ENCODE peak calls at places on chromosomes 13 and 19, in nine cellular contexts. Z, P, M, G, K, N, F, O and I are unnamed samples.

GRCh38 chr19:13937479-13938360 is 497 bp downstream of the PODNL1 start:
- DNase-seq in F (no peak), M (no peak), G (no peak), Z (no peak), N (no peak), P (no peak), O (no peak), K (no peak), I (no peak)

GRCh38 chr19:55273978-55274707 is 5.8 kb downstream of the HSPBP1 start:
- DNase-seq in K (no peak), M (no peak), N (no peak), F (no peak), G (no peak), P (no peak), Z (peak), O (no peak), I (no peak)

GRCh38 chr19:40237791-40238190 is 11.3 kb upstream of the CCNP start:
- DNase-seq in G (no peak), N (no peak), P (no peak), Z (no peak), F (no peak), M (no peak), O (no peak), K (no peak), I (no peak)

GRCh38 chr13:73465629-73465974 is 406.8 kb downstream of the KLF5 start:
- DNase-seq in F (no peak), Z (no peak), K (no peak), M (no peak), N (no peak), G (no peak), P (no peak), O (no peak), I (no peak)

GRCh38 chr13:59497845-59498244 is 665.9 kb downstream of the DIAPH3 start:
- DNase-seq in O (no peak), N (no peak), K (no peak), F (no peak), P (no peak), G (no peak), M (no peak), Z (no peak), I (no peak)

GRCh38 chr19:9865732-9866627 is 30.9 kb downstream of the PIN1 start:
- DNase-seq in N (peak), Z (peak), O (no peak), F (no peak), G (no peak), M (no peak), P (no peak), K (no peak), I (no peak)

GRCh38 chr13:44004881-44005280 is 125.2 kb downstream of the LACC1 start:
- DNase-seq in N (no peak), P (no peak), M (no peak), O (peak), G (no peak), F (peak), K (no peak), Z (no peak), I (no peak)

GRCh38 chr13:23443110-23443509 is 9.6 kb upstream of the SACS start:
- DNase-seq in G (no peak), N (no peak), F (no peak), M (no peak), P (no peak), Z (no peak), O (no peak), K (no peak), I (no peak)

GRCh38 chr13:110109140-110109783 is 197.7 kb downstream of the COL4A1 start:
- DNase-seq in O (no peak), F (no peak), G (no peak), K (no peak), P (no peak), N (no peak), M (no peak), Z (no peak), I (peak)

GRCh38 chr19:16593181-16593580 is 21.0 kb upstream of the SLC35E1 start:
- DNase-seq in O (no peak), G (no peak), F (no peak), M (no peak), K (no peak), Z (peak), P (no peak), N (no peak), I (no peak)

GRCh38 chr13:79679334-79679733 is 198.4 kb downstream of the NDFIP2 start:
- DNase-seq in Z (peak), O (peak), K (peak), N (no peak), P (no peak), F (peak), M (peak), G (peak), I (peak)

GRCh38 chr19:13018037-13018914 is 23.0 kb downstream of the NFIX start:
- DNase-seq in M (no peak), K (peak), F (no peak), O (peak), P (no peak), G (no peak), N (no peak), Z (no peak), I (no peak)

GRCh38 chr13:30529085-30529815 is 63.5 kb upstream of the HMGB1 start:
- DNase-seq in P (peak), N (no peak), F (no peak), O (no peak), G (no peak), K (no peak), Z (no peak), M (no peak), I (no peak)

GRCh38 chr13:42355118-42355840 is 83.3 kb downstream of the AKAP11 start:
- DNase-seq in P (no peak), F (no peak), Z (no peak), K (no peak), O (no peak), N (peak), M (no peak), G (no peak), I (no peak)

GRCh38 chr13:54016548-54016947 is 987.9 kb downstream of the OLFM4 start:
- DNase-seq in M (no peak), F (no peak), P (no peak), K (no peak), Z (no peak), G (no peak), O (no peak), N (no peak), I (no peak)

DNA sequence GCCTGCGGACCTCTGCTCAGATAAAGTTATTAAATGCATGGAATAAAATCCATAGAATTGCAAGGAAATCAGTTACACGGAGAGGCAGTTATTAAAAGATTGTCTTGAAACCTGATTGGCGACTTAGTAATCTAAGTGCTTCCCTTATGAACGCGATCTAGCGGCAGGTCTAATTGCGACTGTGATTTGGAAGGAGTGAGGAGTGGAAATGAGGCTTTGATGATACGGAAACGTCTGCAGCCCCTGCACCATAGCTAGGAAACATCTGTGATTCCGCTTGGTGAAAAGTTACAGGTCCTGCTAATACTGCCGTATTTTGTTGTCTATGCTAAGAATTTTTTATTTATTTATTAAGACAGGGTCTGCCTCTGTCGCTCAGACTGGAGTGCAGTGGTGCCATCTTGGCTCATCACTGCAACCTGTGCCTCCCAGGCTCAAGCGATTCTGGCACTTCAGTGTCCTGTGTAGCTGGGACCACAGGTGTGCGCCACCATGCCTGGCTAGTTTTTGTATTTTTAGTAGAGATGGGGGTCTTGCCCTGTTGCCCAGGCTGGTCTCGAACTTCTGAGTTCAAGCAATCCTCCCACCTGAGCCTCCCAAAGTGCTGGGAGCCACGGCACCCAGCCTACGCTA is 887 bp downstream of the NDUFS7 start:
- DNase-seq in F (no peak), P (no peak), K (no peak), Z (peak), O (no peak), N (no peak), G (no peak), M (no peak), I (no peak)
- H3K4me3 ChIP-seq in F (peak), P (peak), K (no peak), Z (peak), O (peak), N (peak), G (peak), M (peak), I (peak)

DNA sequence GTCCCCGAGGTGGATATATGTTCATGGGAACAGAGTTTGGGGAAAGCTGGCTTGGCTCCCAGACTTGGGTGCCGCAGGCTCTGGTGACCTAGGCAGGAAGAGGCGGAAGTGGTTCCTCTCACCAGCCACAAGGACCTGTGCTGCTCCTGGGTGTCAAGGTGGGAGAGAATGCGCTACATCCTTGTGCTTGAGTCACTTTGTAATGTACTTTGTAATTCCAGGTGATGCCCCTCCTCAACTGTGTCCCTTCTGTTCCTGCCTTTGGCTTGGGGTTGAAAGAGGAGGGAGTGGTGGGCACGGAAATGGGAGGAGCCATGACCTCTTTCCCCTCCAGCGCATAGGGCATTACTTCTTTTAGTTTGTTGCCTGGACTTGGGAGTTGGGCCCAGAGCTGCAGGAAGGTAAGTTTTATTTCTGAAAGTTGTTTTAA is 10.9 kb downstream of the GARRE1 start:
- DNase-seq in G (peak), M (no peak), N (no peak), O (no peak), F (no peak), P (no peak), Z (no peak), K (no peak), I (no peak)
- H3K4me3 ChIP-seq in G (no peak), M (peak), N (no peak), O (no peak), F (no peak), P (no peak), Z (no peak), K (no peak), I (no peak)

DNA sequence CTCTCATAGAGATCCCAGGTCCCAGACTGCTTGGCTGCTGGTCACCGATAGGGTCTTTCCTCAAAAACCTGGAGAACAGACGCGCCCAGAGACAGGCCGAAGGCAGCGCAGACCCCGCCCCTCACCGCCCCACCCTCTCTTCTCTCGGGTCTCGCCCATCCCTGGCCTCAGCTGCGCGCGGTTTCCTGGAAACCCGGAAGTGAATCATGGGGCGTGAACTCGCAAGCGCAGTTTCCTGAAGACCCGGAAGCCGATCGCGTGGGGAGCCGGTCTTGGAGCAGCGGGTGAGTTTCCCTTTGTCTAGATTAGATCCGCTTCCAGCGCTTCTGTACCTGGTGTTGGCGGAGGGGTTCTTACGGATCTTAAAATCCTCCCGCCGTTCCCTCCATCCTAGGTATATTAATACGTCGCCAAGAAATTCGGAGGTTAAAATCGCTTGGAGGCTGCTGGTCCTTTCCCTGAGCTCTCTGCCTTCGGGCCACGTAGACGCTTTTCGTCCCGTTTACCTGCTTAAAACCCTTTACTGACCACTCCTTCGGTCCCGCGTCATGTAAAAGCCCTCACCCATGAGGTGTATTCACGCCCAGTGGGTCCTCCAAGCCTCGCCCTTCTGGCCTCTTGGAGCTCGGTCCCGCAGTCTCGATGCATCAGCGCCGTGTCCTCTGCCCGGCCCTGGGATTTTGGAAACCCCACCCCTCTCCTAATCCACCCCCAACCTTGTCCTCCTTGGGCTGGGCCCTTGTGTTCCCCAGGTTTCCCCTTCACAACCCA is at the start of gene ZNF578:
- DNase-seq in F (peak), K (peak), O (peak), G (peak), P (no peak), M (peak), Z (no peak), N (peak), I (peak)
- H3K4me3 ChIP-seq in F (peak), K (no peak), O (peak), G (peak), P (no peak), M (peak), Z (no peak), N (peak), I (peak)

DNA sequence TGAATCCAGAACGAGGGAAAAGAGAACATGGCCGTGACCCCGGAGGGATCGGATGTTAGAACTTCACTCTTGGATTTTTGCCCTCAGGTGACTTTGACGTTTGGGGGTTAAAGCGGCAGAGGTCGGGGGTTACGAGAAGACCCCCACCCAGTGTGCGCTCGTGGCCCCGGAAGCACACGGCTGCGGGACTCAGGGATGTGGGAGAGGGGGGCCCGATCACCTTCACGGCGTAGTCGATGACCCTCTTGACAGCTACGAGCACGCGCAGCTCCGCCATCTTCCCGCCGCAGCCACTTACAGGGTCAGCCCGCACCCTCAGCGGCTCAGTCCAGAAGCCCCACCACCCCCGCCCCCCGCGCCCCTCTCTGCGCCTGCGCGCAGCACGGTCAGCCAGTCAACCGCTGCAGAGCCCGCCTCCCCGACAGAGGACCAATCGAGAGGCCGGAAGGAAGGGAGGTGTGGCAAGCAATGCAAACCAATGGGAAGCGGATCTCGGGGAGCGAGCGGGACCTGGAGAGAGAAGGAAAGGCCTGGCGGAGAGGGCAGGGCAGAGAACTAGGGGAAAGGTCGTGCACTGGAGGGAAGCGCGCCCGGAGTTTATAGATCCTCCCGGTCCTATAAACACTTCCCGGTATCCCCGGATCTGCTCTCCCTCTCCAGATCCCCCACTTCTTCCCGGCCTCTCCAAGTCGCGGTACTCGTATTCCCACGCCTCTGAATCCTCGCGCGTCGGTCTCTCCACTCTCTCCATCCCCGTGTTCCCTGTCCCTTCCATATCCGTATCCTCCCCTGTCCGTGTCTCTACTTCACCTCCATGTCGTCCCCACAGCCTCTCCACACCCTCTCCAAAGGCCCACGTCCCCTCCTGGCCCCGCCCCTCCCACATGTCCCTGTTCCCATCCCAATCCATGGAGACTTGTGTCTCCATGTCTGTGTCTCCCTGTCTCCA is at the start of gene ETFB:
- DNase-seq in N (peak), G (peak), P (peak), K (peak), O (peak), M (peak), F (peak), Z (peak), I (peak)
- H3K4me3 ChIP-seq in N (peak), G (peak), P (peak), K (peak), O (peak), M (peak), F (peak), Z (peak), I (peak)

GRCh38 chr19:18684642-18684993 is 1.1 kb downstream of the CRTC1 start:
- DNase-seq in N (no peak), O (no peak), Z (no peak), F (no peak), G (no peak), M (no peak), P (no peak), K (no peak), I (no peak)
- H3K4me3 ChIP-seq in N (peak), O (peak), Z (peak), F (peak), G (no peak), M (no peak), P (no peak), K (no peak), I (no peak)

GRCh38 chr19:4583961-4584669 is 24.6 kb upstream of the SEMA6B start:
- DNase-seq in P (peak), O (peak), G (no peak), M (no peak), Z (peak), N (no peak), K (peak), F (no peak), I (no peak)
- H3K4me3 ChIP-seq in P (peak), O (peak), G (peak), M (peak), Z (peak), N (no peak), K (no peak), F (peak), I (no peak)